ENCODE peak calls at places on chromosomes 6 and 20, in ten cellular contexts. One of them, this sample, is unnamed. For H3K4me1, the result is how much of the 10 kb centered on the place peaks cover.

GRCh38 chr6:156752666-156753301 is 24.4 kb upstream of the ARID1B start:
- DNase-seq in tibial artery: no peak
- DNase-seq in neural progenitor cell: no peak
- DNase-seq in lower lobe of right lung: no peak
- DNase-seq in hepatocyte: no peak
- DNase-seq in OCI-LY7: peak
- DNase-seq in psoas muscle: no peak
- DNase-seq in A549: no peak
- DNase-seq in esophagus muscularis mucosa: no peak
- DNase-seq in left ventricle myocardium inferior: no peak
- DNase-seq in this sample: peak

GRCh38 chr20:2680046-2680445 is 12.5 kb upstream of the EBF4 start:
- DNase-seq in tibial artery: no peak
- DNase-seq in neural progenitor cell: no peak
- DNase-seq in lower lobe of right lung: no peak
- DNase-seq in hepatocyte: no peak
- DNase-seq in OCI-LY7: no peak
- DNase-seq in psoas muscle: no peak
- DNase-seq in A549: no peak
- DNase-seq in esophagus muscularis mucosa: no peak
- DNase-seq in left ventricle myocardium inferior: no peak
- DNase-seq in this sample: no peak

GRCh38 chr6:44400572-44400971 is 13.1 kb downstream of the CDC5L start:
- DNase-seq in tibial artery: no peak
- DNase-seq in neural progenitor cell: no peak
- DNase-seq in lower lobe of right lung: no peak
- DNase-seq in hepatocyte: no peak
- DNase-seq in OCI-LY7: no peak
- DNase-seq in psoas muscle: no peak
- DNase-seq in A549: no peak
- DNase-seq in esophagus muscularis mucosa: no peak
- DNase-seq in left ventricle myocardium inferior: no peak
- DNase-seq in this sample: no peak

GRCh38 chr6:33583591-33584155 is 3.6 kb upstream of the BAK1 start:
- DNase-seq in tibial artery: no peak
- DNase-seq in neural progenitor cell: peak
- DNase-seq in lower lobe of right lung: no peak
- DNase-seq in hepatocyte: no peak
- DNase-seq in OCI-LY7: no peak
- DNase-seq in psoas muscle: no peak
- DNase-seq in A549: peak
- DNase-seq in esophagus muscularis mucosa: no peak
- DNase-seq in left ventricle myocardium inferior: no peak
- DNase-seq in this sample: no peak

GRCh38 chr6:44494011-44494501 is 106.5 kb downstream of the CDC5L start:
- DNase-seq in tibial artery: no peak
- DNase-seq in neural progenitor cell: no peak
- DNase-seq in lower lobe of right lung: no peak
- DNase-seq in hepatocyte: peak
- DNase-seq in OCI-LY7: no peak
- DNase-seq in psoas muscle: no peak
- DNase-seq in A549: peak
- DNase-seq in esophagus muscularis mucosa: no peak
- DNase-seq in left ventricle myocardium inferior: no peak
- DNase-seq in this sample: no peak

GRCh38 chr20:43844778-43845614 is 69.7 kb upstream of the TOX2 start:
- DNase-seq in tibial artery: peak
- DNase-seq in neural progenitor cell: no peak
- DNase-seq in lower lobe of right lung: no peak
- DNase-seq in hepatocyte: peak
- DNase-seq in OCI-LY7: no peak
- DNase-seq in psoas muscle: no peak
- DNase-seq in A549: no peak
- DNase-seq in esophagus muscularis mucosa: no peak
- DNase-seq in left ventricle myocardium inferior: peak
- DNase-seq in this sample: no peak

GRCh38 chr6:73704260-73704659 is 8.3 kb downstream of the CD109 start:
- DNase-seq in tibial artery: no peak
- DNase-seq in neural progenitor cell: no peak
- DNase-seq in lower lobe of right lung: no peak
- DNase-seq in hepatocyte: peak
- DNase-seq in OCI-LY7: no peak
- DNase-seq in psoas muscle: no peak
- DNase-seq in A549: peak
- DNase-seq in esophagus muscularis mucosa: no peak
- DNase-seq in left ventricle myocardium inferior: no peak
- DNase-seq in this sample: no peak

GRCh38 chr20:5039255-5039657 is 37.9 kb upstream of the SLC23A2 start:
- DNase-seq in tibial artery: no peak
- DNase-seq in neural progenitor cell: no peak
- DNase-seq in lower lobe of right lung: no peak
- DNase-seq in hepatocyte: no peak
- DNase-seq in OCI-LY7: no peak
- DNase-seq in psoas muscle: no peak
- DNase-seq in A549: no peak
- DNase-seq in esophagus muscularis mucosa: no peak
- DNase-seq in left ventricle myocardium inferior: no peak
- DNase-seq in this sample: no peak

GRCh38 chr6:105045546-105045945 is 88.6 kb downstream of the LIN28B start:
- DNase-seq in tibial artery: no peak
- DNase-seq in neural progenitor cell: no peak
- DNase-seq in lower lobe of right lung: no peak
- DNase-seq in hepatocyte: no peak
- DNase-seq in OCI-LY7: no peak
- DNase-seq in psoas muscle: no peak
- DNase-seq in A549: peak
- DNase-seq in esophagus muscularis mucosa: no peak
- DNase-seq in left ventricle myocardium inferior: no peak
- DNase-seq in this sample: no peak

GRCh38 chr20:44461142-44461802 is 14.4 kb upstream of the TTPAL start:
- DNase-seq in tibial artery: no peak
- DNase-seq in neural progenitor cell: no peak
- DNase-seq in lower lobe of right lung: no peak
- DNase-seq in hepatocyte: no peak
- DNase-seq in OCI-LY7: no peak
- DNase-seq in psoas muscle: no peak
- DNase-seq in A549: no peak
- DNase-seq in esophagus muscularis mucosa: no peak
- DNase-seq in left ventricle myocardium inferior: no peak
- DNase-seq in this sample: no peak

GRCh38 chr6:129385117-129385516 is 324.9 kb downstream of the ARHGAP18 start:
- DNase-seq in tibial artery: no peak
- DNase-seq in neural progenitor cell: no peak
- DNase-seq in lower lobe of right lung: no peak
- DNase-seq in hepatocyte: no peak
- DNase-seq in OCI-LY7: no peak
- DNase-seq in psoas muscle: no peak
- DNase-seq in A549: no peak
- DNase-seq in esophagus muscularis mucosa: no peak
- DNase-seq in left ventricle myocardium inferior: no peak
- DNase-seq in this sample: no peak

GRCh38 chr20:5908981-5909380 is 41.4 kb downstream of the TRMT6 start:
- DNase-seq in tibial artery: no peak
- DNase-seq in neural progenitor cell: no peak
- DNase-seq in lower lobe of right lung: no peak
- DNase-seq in hepatocyte: no peak
- DNase-seq in OCI-LY7: no peak
- DNase-seq in psoas muscle: no peak
- DNase-seq in A549: no peak
- DNase-seq in esophagus muscularis mucosa: no peak
- DNase-seq in left ventricle myocardium inferior: no peak
- DNase-seq in this sample: no peak

GRCh38 chr6:35427851-35428321 is 24.3 kb upstream of the FANCE start:
- DNase-seq in tibial artery: no peak
- DNase-seq in neural progenitor cell: no peak
- DNase-seq in lower lobe of right lung: no peak
- DNase-seq in hepatocyte: no peak
- DNase-seq in OCI-LY7: no peak
- DNase-seq in psoas muscle: no peak
- DNase-seq in A549: no peak
- DNase-seq in esophagus muscularis mucosa: no peak
- DNase-seq in left ventricle myocardium inferior: no peak
- DNase-seq in this sample: no peak
- H3K27ac ChIP-seq in tibial artery: no peak
- H3K27ac ChIP-seq in neural progenitor cell: no peak
- H3K27ac ChIP-seq in lower lobe of right lung: no peak
- H3K27ac ChIP-seq in hepatocyte: peak
- H3K27ac ChIP-seq in OCI-LY7: no peak
- H3K27ac ChIP-seq in psoas muscle: no peak
- H3K27ac ChIP-seq in A549: no peak
- H3K27ac ChIP-seq in esophagus muscularis mucosa: no peak
- H3K27ac ChIP-seq in left ventricle myocardium inferior: no peak
- H3K27ac ChIP-seq in this sample: no peak

GRCh38 chr6:125512621-125513020 is 210.9 kb upstream of the HDDC2 start:
- DNase-seq in tibial artery: no peak
- DNase-seq in neural progenitor cell: peak
- DNase-seq in lower lobe of right lung: no peak
- DNase-seq in hepatocyte: no peak
- DNase-seq in OCI-LY7: peak
- DNase-seq in psoas muscle: no peak
- DNase-seq in A549: no peak
- DNase-seq in esophagus muscularis mucosa: no peak
- DNase-seq in left ventricle myocardium inferior: no peak
- DNase-seq in this sample: no peak
- TF ChIP-seq CTCF in tibial artery: no peak
- TF ChIP-seq CTCF in neural progenitor cell: peak
- TF ChIP-seq CTCF in lower lobe of right lung: peak
- TF ChIP-seq CTCF in hepatocyte: peak
- TF ChIP-seq CTCF in OCI-LY7: peak
- TF ChIP-seq CTCF in psoas muscle: peak
- TF ChIP-seq CTCF in A549: peak
- TF ChIP-seq CTCF in esophagus muscularis mucosa: no peak
- TF ChIP-seq CTCF in left ventricle myocardium inferior: peak
- TF ChIP-seq CTCF in this sample: no peak

DNA sequence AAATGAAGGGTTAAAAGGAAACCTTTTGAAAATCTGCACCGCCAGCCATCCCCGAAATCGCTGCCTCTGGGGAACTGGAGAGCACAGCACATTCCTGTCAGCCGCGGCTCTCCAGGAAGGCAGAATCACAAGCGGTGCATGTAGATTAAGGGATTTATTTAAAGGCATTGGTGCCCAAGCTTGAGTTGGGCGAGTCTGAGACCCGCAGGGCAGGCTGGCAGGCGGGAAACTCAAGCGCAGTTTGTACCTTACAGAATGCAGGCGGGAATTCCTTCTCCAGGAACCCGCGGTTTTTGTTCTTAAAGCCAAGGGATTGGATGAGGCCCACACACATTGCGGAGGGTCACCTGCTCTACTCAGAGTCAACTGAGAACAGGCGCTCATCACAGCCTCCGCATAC is 10.8 kb downstream of the GPR31 start:
- DNase-seq in tibial artery: no peak
- DNase-seq in neural progenitor cell: peak
- DNase-seq in lower lobe of right lung: no peak
- DNase-seq in hepatocyte: no peak
- DNase-seq in OCI-LY7: no peak
- DNase-seq in psoas muscle: no peak
- DNase-seq in A549: no peak
- DNase-seq in esophagus muscularis mucosa: no peak
- DNase-seq in left ventricle myocardium inferior: no peak
- DNase-seq in this sample: no peak
- H3K4me1 ChIP-seq in tibial artery: under half
- H3K4me1 ChIP-seq in neural progenitor cell: under half
- H3K4me1 ChIP-seq in lower lobe of right lung: under half
- H3K4me1 ChIP-seq in hepatocyte: under half
- H3K4me1 ChIP-seq in OCI-LY7: under half
- H3K4me1 ChIP-seq in psoas muscle: under half
- H3K4me1 ChIP-seq in A549: under half
- H3K4me1 ChIP-seq in esophagus muscularis mucosa: under half
- H3K4me1 ChIP-seq in left ventricle myocardium inferior: under half
- H3K4me1 ChIP-seq in this sample: under half

GRCh38 chr6:53335224-53335994 is 13.3 kb downstream of the ELOVL5 start:
- DNase-seq in tibial artery: no peak
- DNase-seq in neural progenitor cell: no peak
- DNase-seq in lower lobe of right lung: peak
- DNase-seq in hepatocyte: no peak
- DNase-seq in OCI-LY7: peak
- DNase-seq in psoas muscle: no peak
- DNase-seq in A549: no peak
- DNase-seq in esophagus muscularis mucosa: no peak
- DNase-seq in left ventricle myocardium inferior: no peak
- DNase-seq in this sample: no peak

GRCh38 chr6:53331678-53332077 is 17.1 kb downstream of the ELOVL5 start:
- DNase-seq in tibial artery: no peak
- DNase-seq in neural progenitor cell: no peak
- DNase-seq in lower lobe of right lung: no peak
- DNase-seq in hepatocyte: no peak
- DNase-seq in OCI-LY7: no peak
- DNase-seq in psoas muscle: no peak
- DNase-seq in A549: no peak
- DNase-seq in esophagus muscularis mucosa: no peak
- DNase-seq in left ventricle myocardium inferior: no peak
- DNase-seq in this sample: no peak

GRCh38 chr6:53336070-53336469 is 12.7 kb downstream of the ELOVL5 start:
- DNase-seq in tibial artery: no peak
- DNase-seq in neural progenitor cell: no peak
- DNase-seq in lower lobe of right lung: peak
- DNase-seq in hepatocyte: no peak
- DNase-seq in OCI-LY7: no peak
- DNase-seq in psoas muscle: no peak
- DNase-seq in A549: no peak
- DNase-seq in esophagus muscularis mucosa: no peak
- DNase-seq in left ventricle myocardium inferior: no peak
- DNase-seq in this sample: no peak

GRCh38 chr6:53330137-53330536 is 18.6 kb downstream of the ELOVL5 start:
- DNase-seq in tibial artery: no peak
- DNase-seq in neural progenitor cell: no peak
- DNase-seq in lower lobe of right lung: no peak
- DNase-seq in hepatocyte: no peak
- DNase-seq in OCI-LY7: no peak
- DNase-seq in psoas muscle: no peak
- DNase-seq in A549: no peak
- DNase-seq in esophagus muscularis mucosa: no peak
- DNase-seq in left ventricle myocardium inferior: no peak
- DNase-seq in this sample: no peak

DNA sequence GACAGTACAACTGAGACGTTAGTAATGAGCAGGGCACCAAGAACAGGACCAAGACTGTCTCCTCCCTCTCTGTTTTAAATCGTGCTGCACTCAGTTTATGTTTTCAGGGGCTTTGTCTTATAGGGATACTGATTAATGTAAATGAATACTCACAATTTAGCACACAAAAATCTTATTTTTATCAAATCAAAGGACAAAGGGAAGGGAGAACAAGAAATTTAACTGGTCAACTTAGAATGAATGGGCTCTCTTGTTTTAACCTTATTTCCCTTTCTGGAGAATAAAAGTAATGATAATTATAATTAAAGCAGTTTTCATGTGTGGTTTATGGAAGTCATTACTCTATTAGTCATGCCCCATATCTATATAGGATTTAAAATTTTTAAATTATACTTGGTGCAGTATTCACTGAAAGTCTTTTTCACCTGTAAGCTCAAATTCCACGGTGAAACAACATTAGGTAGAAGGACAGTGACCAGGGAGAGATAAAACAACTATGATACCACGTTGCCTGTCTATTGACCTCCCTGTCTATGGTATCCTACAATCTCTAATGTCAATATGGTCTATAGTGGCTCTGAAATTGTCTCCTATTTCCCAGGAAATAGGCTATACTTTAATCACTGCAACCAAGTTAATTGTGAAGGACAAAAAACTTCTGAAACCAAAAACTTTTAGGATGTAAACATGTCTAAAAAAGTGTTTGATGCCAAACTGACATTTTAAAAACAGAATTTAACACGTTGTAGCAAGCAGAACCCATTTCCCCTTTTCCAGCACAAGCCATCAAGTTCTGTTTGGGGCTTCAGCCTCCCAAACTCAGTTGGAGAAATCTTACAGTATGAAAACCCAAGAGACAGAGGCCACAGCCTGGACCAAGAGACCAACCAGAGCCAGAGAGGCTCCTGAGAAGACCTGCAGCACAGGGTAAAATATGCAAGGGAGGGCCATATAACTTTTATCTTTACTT is 15.0 kb downstream of the ELOVL5 start:
- DNase-seq in tibial artery: no peak
- DNase-seq in neural progenitor cell: no peak
- DNase-seq in lower lobe of right lung: no peak
- DNase-seq in hepatocyte: no peak
- DNase-seq in OCI-LY7: no peak
- DNase-seq in psoas muscle: no peak
- DNase-seq in A549: no peak
- DNase-seq in esophagus muscularis mucosa: no peak
- DNase-seq in left ventricle myocardium inferior: no peak
- DNase-seq in this sample: no peak
- H3K27ac ChIP-seq in tibial artery: no peak
- H3K27ac ChIP-seq in neural progenitor cell: no peak
- H3K27ac ChIP-seq in lower lobe of right lung: no peak
- H3K27ac ChIP-seq in hepatocyte: no peak
- H3K27ac ChIP-seq in OCI-LY7: peak
- H3K27ac ChIP-seq in psoas muscle: no peak
- H3K27ac ChIP-seq in A549: no peak
- H3K27ac ChIP-seq in esophagus muscularis mucosa: no peak
- H3K27ac ChIP-seq in left ventricle myocardium inferior: no peak
- H3K27ac ChIP-seq in this sample: no peak

This sample was measured in pancreas.